ENCODE peak calls at places on chromosomes 16 and 17, in seven cellular contexts. F, R, K, E, U, Y and L are unnamed samples.

GRCh38 chr17:58391302-58391984 is 25.9 kb downstream of the RNF43 start:
- DNase-seq in F (peak), Y (peak), E (no peak), R (peak), U (peak), K (no peak), L (no peak)

GRCh38 chr17:58172369-58173071 is 5.7 kb downstream of the OR4D2 start:
- DNase-seq in R (no peak), Y (peak), E (no peak), K (peak), F (peak), U (peak), L (peak)

GRCh38 chr16:69798466-69798865 is 36.3 kb downstream of the WWP2 start:
- DNase-seq in K (no peak), E (no peak), R (no peak), F (no peak), Y (no peak), U (no peak), L (no peak)

GRCh38 chr17:4318186-4318585 is 48.3 kb downstream of the UBE2G1 start:
- DNase-seq in F (no peak), U (no peak), K (no peak), E (no peak), R (no peak), Y (no peak), L (no peak)

GRCh38 chr17:75067856-75068255 is 19.9 kb upstream of the SLC16A5 start:
- DNase-seq in F (no peak), R (no peak), E (no peak), U (no peak), Y (no peak), K (no peak), L (no peak)

GRCh38 chr17:80942360-80943345 is 49.0 kb upstream of the CHMP6 start:
- DNase-seq in R (no peak), K (no peak), E (no peak), U (no peak), Y (no peak), F (no peak), L (no peak)

GRCh38 chr17:27778193-27778592 is 22.1 kb downstream of the NOS2 start:
- DNase-seq in Y (no peak), E (no peak), F (peak), R (no peak), K (no peak), U (no peak), L (no peak)

GRCh38 chr17:38730526-38731379 is 612 bp downstream of the CISD3 start:
- DNase-seq in F (no peak), E (no peak), R (peak), Y (peak), U (no peak), K (no peak), L (no peak)

GRCh38 chr16:24070851-24071250 is 185.3 kb upstream of the CACNG3 start:
- DNase-seq in Y (peak), K (peak), U (peak), F (peak), R (peak), E (peak), L (peak)

GRCh38 chr17:74814453-74814852 is 38.3 kb upstream of the NAT9 start:
- DNase-seq in E (no peak), K (no peak), R (peak), F (no peak), Y (no peak), U (no peak), L (no peak)

GRCh38 chr16:59605706-59606105 is 871.6 kb upstream of the GOT2 start:
- DNase-seq in K (no peak), E (no peak), R (no peak), U (no peak), Y (no peak), F (no peak), L (no peak)

GRCh38 chr17:50668025-50668837 is 33.5 kb downstream of the ABCC3 start:
- DNase-seq in Y (no peak), R (peak), K (no peak), U (no peak), E (no peak), F (no peak), L (no peak)

GRCh38 chr17:72136692-72137550 is 16.1 kb downstream of the SOX9 start:
- DNase-seq in E (no peak), R (no peak), F (no peak), Y (no peak), K (no peak), U (peak), L (no peak)
- H3K9ac ChIP-seq in E (no peak), R (no peak), F (no peak), Y (no peak), K (no peak), U (no peak), L (no peak)

GRCh38 chr17:2059125-2059836 is 4.4 kb downstream of the HIC1 start:
- DNase-seq in R (no peak), U (no peak), F (no peak), E (no peak), Y (no peak), K (no peak), L (no peak)
- TF ChIP-seq EZH2 in R (no peak), U (no peak), F (no peak), E (no peak), Y (no peak), K (no peak), L (no peak)

GRCh38 chr16:17356243-17356933 is 114.4 kb downstream of the XYLT1 start:
- DNase-seq in E (no peak), K (no peak), Y (no peak), F (no peak), U (no peak), R (no peak), L (no peak)
- TF ChIP-seq POLR2AphosphoS5 in E (no peak), K (no peak), Y (no peak), F (no peak), U (no peak), R (no peak), L (no peak)

GRCh38 chr17:61505846-61506627 is 53.8 kb downstream of the TBX4 start:
- DNase-seq in U (no peak), F (no peak), Y (no peak), K (no peak), R (no peak), E (no peak), L (no peak)
- H3K9ac ChIP-seq in U (no peak), F (no peak), Y (no peak), K (no peak), R (no peak), E (no peak), L (no peak)

DNA sequence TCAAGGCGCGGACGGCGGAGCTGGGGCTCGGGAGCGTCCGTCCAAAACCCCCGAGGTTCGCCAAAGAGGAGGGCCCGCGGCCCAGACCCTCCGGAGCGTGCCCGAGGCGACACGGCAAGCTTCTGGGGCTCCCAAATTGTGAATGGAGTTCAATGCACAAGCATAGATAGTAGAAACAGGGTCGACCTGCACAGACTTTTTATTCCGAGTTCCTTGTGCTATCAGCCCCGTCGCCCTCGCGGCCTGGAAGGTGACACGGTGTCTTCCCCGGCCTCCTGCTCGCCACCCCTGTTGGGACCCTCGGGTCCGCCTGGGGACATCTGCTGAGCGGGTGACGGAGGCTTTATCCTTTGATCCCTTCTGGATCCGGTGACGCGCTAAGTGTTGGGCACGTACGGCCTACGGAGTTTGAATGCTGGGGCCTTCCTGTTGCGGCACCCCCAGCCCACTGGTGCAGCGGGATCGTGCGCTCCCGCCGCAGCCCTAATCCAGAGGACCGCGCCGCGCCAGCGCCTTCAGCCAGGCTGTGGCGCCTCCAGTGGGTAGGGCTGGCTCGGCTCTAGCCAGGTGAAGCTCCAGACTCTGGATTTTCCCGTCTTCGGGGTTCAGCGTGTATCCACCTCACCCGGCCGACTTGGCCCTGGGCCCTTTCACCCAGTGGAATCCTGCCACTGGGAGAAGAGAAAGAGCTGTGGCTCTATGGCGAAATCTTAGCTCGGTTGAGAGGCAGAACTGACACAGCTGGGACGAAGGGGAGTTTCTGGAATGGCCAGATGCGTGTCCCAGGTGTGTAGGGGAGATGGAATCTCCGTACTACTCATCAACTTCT is 17.0 kb upstream of the NTN1 start:
- DNase-seq in Y (no peak), R (no peak), E (no peak), K (no peak), U (no peak), F (no peak), L (no peak)
- TF ChIP-seq EZH2 in Y (no peak), R (peak), E (peak), K (no peak), U (no peak), F (no peak), L (no peak)

GRCh38 chr17:78706271-78706915 is 75.7 kb downstream of the CYTH1 start:
- DNase-seq in F (no peak), E (no peak), Y (no peak), K (peak), U (no peak), R (no peak), L (no peak)
- TF ChIP-seq POLR2AphosphoS5 in F (no peak), E (no peak), Y (no peak), K (peak), U (no peak), R (no peak), L (no peak)

GRCh38 chr16:14528306-14528948 is 101.6 kb downstream of the PARN start:
- DNase-seq in U (no peak), F (no peak), Y (no peak), E (no peak), R (no peak), K (no peak), L (no peak)
- H3K9ac ChIP-seq in U (peak), F (peak), Y (peak), E (no peak), R (no peak), K (no peak), L (no peak)